ENCODE peak calls at places on chromosomes 3 and 15, in four cellular contexts. U is globus pallidus, C is neural crest cell, I is activated gamma-delta T cell treated with Interleukin-2 at 50 U/mL for 16 hours. E is an unnamed sample.

GRCh38 chr3:165919284-165919683 is 82.1 kb upstream of the BCHE start:
- DNase-seq in U (no peak), C (no peak), I (no peak), E (no peak)

GRCh38 chr15:60004019-60004845 is at the start of gene FOXB1:
- DNase-seq in U (no peak), C (no peak), I (no peak), E (no peak)

GRCh38 chr15:27844018-27844666 is 255.0 kb downstream of the OCA2 start:
- DNase-seq in U (no peak), C (no peak), I (no peak), E (no peak)

GRCh38 chr3:159114582-159114981 is 312.7 kb downstream of the MFSD1 start:
- DNase-seq in U (no peak), C (no peak), I (no peak), E (no peak)

GRCh38 chr15:92492556-92492955 is 98.9 kb downstream of the ST8SIA2 start:
- DNase-seq in U (peak), C (no peak), I (no peak), E (no peak)

GRCh38 chr3:127831723-127832172 is 9.4 kb upstream of the MGLL start:
- DNase-seq in U (no peak), C (peak), I (peak), E (peak)

GRCh38 chr15:70505411-70505919 is 257.9 kb downstream of the UACA start:
- DNase-seq in U (no peak), C (no peak), I (no peak), E (peak)

GRCh38 chr3:71407833-71408232 is 175.7 kb downstream of the FOXP1 start:
- DNase-seq in U (no peak), C (no peak), I (no peak), E (no peak)

GRCh38 chr15:39623550-39623931 is 42.7 kb downstream of the THBS1 start:
- DNase-seq in U (no peak), C (no peak), I (peak), E (no peak)

GRCh38 chr15:93452537-93453211 is 363.7 kb upstream of the RGMA start:
- DNase-seq in U (no peak), C (no peak), I (no peak), E (no peak)

GRCh38 chr15:59993950-59994401 is 10.1 kb upstream of the FOXB1 start:
- DNase-seq in U (no peak), C (peak), I (no peak), E (no peak)

GRCh38 chr15:44427756-44428724 is 611 bp downstream of the CTDSPL2 start:
- DNase-seq in U (no peak), C (no peak), I (no peak), E (peak)